ENCODE peak calls at places on chromosome 15, in five cellular contexts. V is stimulated activated CD4-positive, alpha-beta T cell treated with anti-CD3 and anti-CD28 coated beads, Interleukin-1b, Interleukin-23, amount 100 ng/mL, for 1 hour; W is activated CD4-positive, alpha-beta T cell treated with anti-CD3 and anti-CD28 coated beads, Interleukin-2, amount 50 U/mL, for 24 hours; N is AG04449; J is body of pancreas. F is an unnamed sample.

GRCh38 chr15:74635228-74635627 is 19.6 kb downstream of the CLK3 start:
- DNase-seq in V (peak; percentile 39), W (peak; percentile 64), N (no peak), J (peak; percentile 67), F (peak; percentile 65)

GRCh38 chr15:41930221-41930866 is 36.5 kb upstream of the SPTBN5 start:
- DNase-seq in V (no peak), W (no peak), N (peak; percentile 78), J (no peak), F (no peak)

GRCh38 chr15:75578206-75578947 is 738 bp downstream of the PTPN9 start:
- DNase-seq in V (no peak), W (no peak), N (no peak), J (peak; percentile 25), F (peak; percentile 23)

GRCh38 chr15:59543721-59544547 is 67.6 kb upstream of the GCNT3 start:
- DNase-seq in V (no peak), W (no peak), N (no peak), J (no peak), F (peak; percentile 22)

GRCh38 chr15:49225572-49226281 is 55.7 kb downstream of the GALK2 start:
- DNase-seq in V (no peak), W (no peak), N (no peak), J (no peak), F (peak; percentile 26)

GRCh38 chr15:51092480-51092879 is 2.2 kb downstream of the TNFAIP8L3 start:
- DNase-seq in V (no peak), W (no peak), N (no peak), J (no peak), F (no peak)

GRCh38 chr15:23687143-23687470 is at the start of gene NDN:
- DNase-seq in V (no peak), W (no peak), N (no peak), J (peak; percentile 59), F (no peak)

GRCh38 chr15:40984963-40985362 is 31.7 kb downstream of the CHAC1 start:
- DNase-seq in V (no peak), W (no peak), N (peak; percentile 63), J (no peak), F (no peak)